ENCODE peak calls at places on chromosome 3, in four cellular contexts. C, S, F and V are unnamed samples.

GRCh38 chr3:193948459-193948858 is 187.5 kb upstream of the HES1 start:
- DNase-seq in C (no peak), S (no peak), F (no peak), V (no peak)

GRCh38 chr3:50604628-50605588 is 6.7 kb downstream of the CISH start:
- DNase-seq in C (no peak), S (no peak), F (peak), V (no peak)

GRCh38 chr3:73094127-73094526 is 32.7 kb downstream of the EBLN2 start:
- DNase-seq in C (peak), S (no peak), F (no peak), V (peak)

GRCh38 chr3:72951259-72951722 is 45.3 kb upstream of the PPP4R2 start:
- DNase-seq in C (no peak), S (no peak), F (no peak), V (no peak)

GRCh38 chr3:22887664-22888291 is 315.3 kb upstream of the UBE2E2 start:
- DNase-seq in C (peak), S (no peak), F (no peak), V (peak)

GRCh38 chr3:181888234-181888633 is 176.5 kb downstream of the SOX2 start:
- DNase-seq in C (no peak), S (no peak), F (no peak), V (no peak)

GRCh38 chr3:141401584-141402475 is 33.5 kb downstream of the ZBTB38 start:
- DNase-seq in C (peak), S (no peak), F (peak), V (peak)

GRCh38 chr3:184488577-184488976 is 73.0 kb upstream of the EPHB3 start:
- DNase-seq in C (no peak), S (no peak), F (no peak), V (no peak)

DNA sequence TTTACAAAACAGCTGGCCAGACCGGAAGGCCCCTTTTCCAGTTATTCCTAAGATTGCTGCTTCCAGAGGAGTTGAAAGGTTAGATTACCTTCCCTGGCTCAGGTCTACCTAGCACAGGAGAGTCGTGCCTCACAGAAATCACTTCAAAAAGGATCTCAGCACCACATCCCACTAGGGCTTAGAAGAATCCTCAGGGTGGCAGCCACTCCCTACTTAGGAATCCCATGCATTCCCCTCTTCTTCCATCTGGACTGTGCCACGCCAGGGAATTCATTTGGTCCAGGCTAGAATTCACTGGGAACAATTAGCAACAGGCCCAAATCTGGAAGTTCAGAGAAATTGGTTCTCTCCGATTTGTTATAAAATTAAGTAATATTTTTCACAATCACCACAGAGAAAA is 226.4 kb upstream of the IL12A start:
- DNase-seq in C (no peak), S (no peak), F (no peak), V (peak)
- TF ChIP-seq CTCF in C (no peak), S (no peak), F (no peak), V (peak)

GRCh38 chr3:127325630-127325961 is 37.8 kb upstream of the PRR20G start:
- DNase-seq in C (no peak), S (no peak), F (peak), V (no peak)
- H3K27ac ChIP-seq in C (no peak), S (no peak), F (no peak), V (no peak)

DNA sequence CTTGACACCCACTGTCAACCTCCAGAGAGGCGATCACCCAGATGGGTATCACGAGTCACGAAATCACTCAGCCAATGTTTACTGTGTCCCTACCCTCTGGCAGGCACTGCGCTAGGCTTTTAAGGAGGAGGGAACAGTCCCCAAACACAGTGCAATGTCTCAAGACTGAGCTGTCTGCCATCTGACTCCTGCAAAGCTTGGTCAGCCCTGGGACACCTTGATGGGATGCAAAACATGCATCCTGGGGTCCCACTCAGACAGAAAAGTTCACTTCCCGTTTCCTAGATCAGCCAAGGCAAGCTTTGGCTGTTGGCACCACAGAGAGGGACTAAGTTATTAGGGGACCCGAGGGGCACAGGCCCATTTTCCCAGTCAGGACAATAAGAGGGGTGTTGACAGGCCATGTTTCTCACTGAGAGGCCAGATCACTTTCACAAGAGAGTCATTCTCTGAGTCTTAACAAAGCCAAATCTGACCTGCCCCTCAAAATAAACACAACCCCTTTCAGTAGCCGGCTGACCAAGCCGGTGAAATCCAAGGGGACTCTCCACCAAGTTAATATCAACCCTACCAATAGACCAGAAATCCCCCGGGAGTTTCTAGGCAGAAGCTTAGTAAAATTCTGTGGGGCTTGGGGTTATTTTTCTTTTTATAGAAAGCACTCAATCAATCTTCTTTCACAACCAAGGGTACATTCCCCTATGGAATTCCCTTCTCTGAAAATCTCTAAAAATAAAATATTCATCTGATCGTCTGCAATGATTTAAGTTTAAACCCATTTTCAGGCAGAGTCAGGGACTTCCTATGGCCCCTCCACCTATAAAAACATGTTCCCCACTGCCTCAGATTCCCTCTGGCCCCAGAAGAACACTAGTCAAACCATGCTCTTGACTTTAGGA is 3.5 kb downstream of the RFTN1 start:
- DNase-seq in C (no peak), S (no peak), F (no peak), V (no peak)
- TF ChIP-seq CTCF in C (no peak), S (no peak), F (no peak), V (no peak)

DNA sequence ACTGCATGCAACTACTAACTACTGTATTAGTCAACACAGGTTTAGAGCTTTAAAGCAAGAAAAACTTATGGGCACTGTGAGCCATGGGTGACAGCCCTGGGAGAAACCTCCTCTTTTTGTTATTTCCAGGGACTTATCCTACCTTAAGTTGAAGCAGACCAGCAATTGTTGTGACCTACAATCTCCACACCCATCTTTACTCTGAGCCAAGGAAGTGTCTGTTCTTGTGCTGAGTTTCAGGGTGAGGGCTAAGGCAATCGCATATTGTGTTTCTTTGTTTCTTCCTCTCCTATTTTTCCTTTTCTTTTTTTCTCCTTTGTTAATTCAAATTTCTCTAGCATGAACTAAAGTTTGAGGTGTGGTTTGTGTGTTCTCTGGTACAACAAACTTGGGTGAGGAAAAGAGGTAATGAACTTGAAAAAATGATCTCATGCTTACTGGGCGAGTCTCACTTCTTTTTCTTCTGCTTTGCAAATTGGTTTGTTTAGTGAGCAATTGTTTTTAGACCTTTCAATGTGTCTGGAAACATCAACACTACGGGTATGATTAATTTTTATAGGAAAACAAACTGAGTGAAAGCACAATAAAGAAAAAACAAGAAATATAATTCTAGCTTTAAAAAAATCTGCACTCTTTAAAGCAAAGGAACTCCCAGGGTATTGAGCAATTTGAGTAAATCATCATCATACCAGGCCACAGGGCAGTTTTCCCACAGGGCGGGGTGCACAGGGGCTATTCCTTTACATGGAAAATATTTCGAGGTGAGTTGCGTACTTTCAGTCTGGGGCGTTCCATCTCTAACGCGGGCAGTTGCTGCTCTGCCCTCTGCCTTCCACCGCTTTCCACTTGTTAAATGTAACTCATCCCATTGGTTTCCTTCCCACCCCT is 2.7 kb downstream of the UPK1B start:
- DNase-seq in C (no peak), S (no peak), F (peak), V (peak)
- H3K27ac ChIP-seq in C (no peak), S (peak), F (no peak), V (peak)

GRCh38 chr3:9400626-9401025 is 3.2 kb downstream of the SETD5 start:
- DNase-seq in C (no peak), S (no peak), F (no peak), V (no peak)

GRCh38 chr3:9398715-9399708 is 1.6 kb downstream of the SETD5 start:
- DNase-seq in C (peak), S (no peak), F (peak), V (no peak)

GRCh38 chr3:9397911-9398714 is 698 bp downstream of the SETD5 start:
- DNase-seq in C (peak), S (no peak), F (peak), V (no peak)

GRCh38 chr3:9401986-9402385 is 4.6 kb downstream of the SETD5 start:
- DNase-seq in C (no peak), S (no peak), F (no peak), V (no peak)

GRCh38 chr3:9399746-9400145 is 2.3 kb downstream of the SETD5 start:
- DNase-seq in C (peak), S (no peak), F (peak), V (peak)
- TF ChIP-seq CTCF in C (peak), S (no peak), F (no peak), V (no peak)

DNA sequence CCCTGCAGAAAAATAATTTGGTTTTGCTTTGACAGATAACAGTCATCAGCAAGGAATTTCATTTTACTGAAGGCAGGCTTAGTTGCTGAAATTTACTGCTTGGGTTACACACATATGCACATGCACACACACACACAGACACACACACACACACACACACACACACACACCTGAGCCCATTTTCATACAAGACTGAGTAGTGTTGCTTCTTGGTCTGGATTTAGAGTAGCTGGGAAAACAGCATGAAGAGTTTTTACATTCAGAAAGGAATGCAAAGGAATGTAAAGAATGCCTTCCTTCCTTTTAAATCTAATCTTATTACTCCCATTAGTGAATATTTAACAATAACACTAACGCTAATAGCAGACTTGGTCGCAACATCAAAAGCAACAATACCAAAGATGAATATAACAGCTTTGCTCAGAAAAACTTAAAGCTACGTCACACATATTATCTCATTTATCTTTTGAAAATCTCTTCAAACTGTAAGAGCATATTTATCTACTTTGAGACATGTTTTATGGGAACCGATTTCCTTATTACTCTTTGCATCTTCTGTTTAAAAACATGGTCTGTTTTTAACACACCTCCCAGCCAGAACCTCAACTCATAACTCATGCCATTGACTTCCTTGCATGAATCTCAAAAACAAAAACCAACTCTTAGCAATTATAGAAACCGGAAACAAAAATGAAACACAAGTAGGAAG is 32.5 kb downstream of the RFTN1 start:
- DNase-seq in C (peak), S (no peak), F (no peak), V (no peak)
- H3K27ac ChIP-seq in C (no peak), S (peak), F (no peak), V (no peak)

GRCh38 chr3:197802505-197803459 is 11.7 kb downstream of the LRCH3 start:
- DNase-seq in C (no peak), S (no peak), F (no peak), V (no peak)
- TF ChIP-seq CTCF in C (peak), S (no peak), F (no peak), V (no peak)

GRCh38 chr3:81887448-81887847 is 126.0 kb upstream of the GBE1 start:
- DNase-seq in C (no peak), S (no peak), F (no peak), V (no peak)

GRCh38 chr3:81891056-81891455 is 129.6 kb upstream of the GBE1 start:
- DNase-seq in C (no peak), S (no peak), F (no peak), V (no peak)

GRCh38 chr3:81886081-81886480 is 124.6 kb upstream of the GBE1 start:
- DNase-seq in C (no peak), S (no peak), F (no peak), V (no peak)

GRCh38 chr3:81891496-81891895 is 130.1 kb upstream of the GBE1 start:
- DNase-seq in C (peak), S (no peak), F (no peak), V (no peak)

GRCh38 chr3:81888822-81889557 is 127.5 kb upstream of the GBE1 start:
- DNase-seq in C (no peak), S (no peak), F (no peak), V (no peak)
- H3K27ac ChIP-seq in C (no peak), S (no peak), F (no peak), V (no peak)

GRCh38 chr3:167892204-167892603 is 156.7 kb downstream of the SERPINI1 start:
- DNase-seq in C (no peak), S (no peak), F (no peak), V (no peak)
- TF ChIP-seq CTCF in C (no peak), S (no peak), F (no peak), V (no peak)

DNA sequence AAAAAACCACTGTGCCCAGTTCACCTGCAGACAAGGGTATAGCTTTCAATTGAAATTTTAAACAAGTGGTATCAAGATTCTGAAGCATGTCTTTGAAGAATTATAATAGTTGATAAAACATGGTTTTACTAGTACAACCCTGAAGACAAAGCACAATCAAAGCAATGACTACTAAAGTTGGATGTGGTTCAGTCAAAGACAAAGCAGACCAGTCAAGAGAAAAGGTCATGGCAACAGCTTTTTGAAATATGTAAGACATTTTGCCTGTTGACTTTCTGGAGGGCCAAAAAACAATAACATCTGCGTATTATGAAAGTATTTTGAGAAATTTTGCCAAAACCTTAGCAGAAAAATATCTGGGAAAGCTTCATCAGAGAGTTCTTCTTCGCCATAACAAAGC is 1393.6 kb downstream of the SI start:
- DNase-seq in C (no peak), S (no peak), F (no peak), V (no peak)
- H3K27ac ChIP-seq in C (no peak), S (no peak), F (no peak), V (no peak)